ENCODE peak calls at places on chromosomes 11 and 22, in seven cellular contexts. T is endothelial cell of umbilical vein; E is aorta; P is ascending aorta; Q is CD8-positive, alpha-beta memory T cell; X is thoracic aorta; K is spleen. F is an unnamed sample.

GRCh38 chr11:122803716-122804115 is 34.6 kb upstream of the CRTAM start:
- DNase-seq in T (no peak), E (no peak), P (no peak), Q (no peak), X (no peak), K (no peak), F (no peak)

GRCh38 chr11:45984192-45984591 is 61.7 kb downstream of the LARGE2 start:
- DNase-seq in T (no peak), E (no peak), P (no peak), Q (no peak), X (no peak), K (no peak), F (no peak)

GRCh38 chr11:42043312-42043711 is 583.9 kb upstream of the LRRC4C start:
- DNase-seq in T (peak), E (no peak), P (no peak), Q (no peak), X (no peak), K (no peak), F (no peak)

GRCh38 chr11:123356539-123356938 is 73.5 kb upstream of the GRAMD1B start:
- DNase-seq in T (no peak), E (no peak), P (no peak), Q (no peak), X (no peak), K (no peak), F (no peak)

GRCh38 chr11:107857550-107858216 is 904 bp downstream of the SLC35F2 start:
- DNase-seq in T (peak), E (no peak), P (no peak), Q (no peak), X (no peak), K (no peak), F (no peak)

GRCh38 chr11:123505546-123506299 is 75.7 kb downstream of the GRAMD1B start:
- DNase-seq in T (no peak), E (no peak), P (no peak), Q (no peak), X (no peak), K (no peak), F (no peak)

GRCh38 chr11:103594283-103594682 is 442.2 kb upstream of the DDI1 start:
- DNase-seq in T (no peak), E (no peak), P (no peak), Q (no peak), X (no peak), K (no peak), F (no peak)

GRCh38 chr11:111301004-111301839 is 2.9 kb downstream of the POU2AF3 start:
- DNase-seq in T (no peak), E (no peak), P (no peak), Q (no peak), X (no peak), K (no peak), F (no peak)

GRCh38 chr11:64583296-64584262 is 7.4 kb upstream of the SLC22A12 start:
- DNase-seq in T (no peak), E (peak), P (no peak), Q (no peak), X (no peak), K (peak), F (no peak)

GRCh38 chr11:15769203-15769602 is 587.1 kb downstream of the SOX6 start:
- DNase-seq in T (no peak), E (no peak), P (no peak), Q (no peak), X (no peak), K (no peak), F (no peak)

GRCh38 chr11:120294096-120294495 is 31.0 kb upstream of the TLCD5 start:
- DNase-seq in T (no peak), E (no peak), P (no peak), Q (no peak), X (no peak), K (no peak), F (no peak)

GRCh38 chr11:104286129-104286528 is 122.2 kb upstream of the PDGFD start:
- DNase-seq in T (no peak), E (no peak), P (no peak), Q (no peak), X (no peak), K (no peak), F (no peak)

GRCh38 chr11:111001986-111002616 is 243.4 kb upstream of the POU2AF2 start:
- DNase-seq in T (peak), E (no peak), P (no peak), Q (no peak), X (no peak), K (no peak), F (no peak)

GRCh38 chr11:64078294-64078693 is 42.6 kb downstream of the FLRT1 start:
- DNase-seq in T (no peak), E (no peak), P (no peak), Q (no peak), X (no peak), K (no peak), F (no peak)

GRCh38 chr11:92122561-92122960 is 102.1 kb upstream of the FAT3 start:
- DNase-seq in T (no peak), E (no peak), P (no peak), Q (no peak), X (no peak), K (no peak), F (no peak)

GRCh38 chr11:106959800-106960199 is 58.5 kb downstream of the GUCY1A2 start:
- DNase-seq in T (no peak), E (no peak), P (no peak), Q (no peak), X (no peak), K (no peak), F (no peak)

GRCh38 chr11:16603890-16604783 is 134.3 kb upstream of the C11orf58 start:
- DNase-seq in T (no peak), E (peak), P (no peak), Q (no peak), X (no peak), K (peak), F (no peak)

GRCh38 chr11:94545641-94546470 is 2.1 kb downstream of the FUT4 start:
- DNase-seq in T (no peak), E (no peak), P (no peak), Q (no peak), X (no peak), K (no peak), F (no peak)

GRCh38 chr11:72308226-72309073 is 64.5 kb upstream of the PHOX2A start:
- DNase-seq in T (peak), E (no peak), P (no peak), Q (no peak), X (no peak), K (no peak), F (no peak)

GRCh38 chr11:15501566-15501965 is 386.8 kb downstream of the INSC start:
- DNase-seq in T (no peak), E (no peak), P (no peak), Q (no peak), X (no peak), K (no peak), F (no peak)

GRCh38 chr11:35464308-35464707 is 45.0 kb upstream of the SLC1A2 start:
- DNase-seq in T (no peak), E (no peak), P (no peak), Q (no peak), X (no peak), K (no peak), F (no peak)

GRCh38 chr11:134911514-134912180 is 499.6 kb upstream of the B3GAT1 start:
- DNase-seq in T (no peak), E (no peak), P (no peak), Q (no peak), X (no peak), K (no peak), F (no peak)

GRCh38 chr11:86641537-86642270 is 30.7 kb downstream of the ME3 start:
- DNase-seq in T (no peak), E (no peak), P (no peak), Q (no peak), X (no peak), K (no peak), F (no peak)

GRCh38 chr22:24841261-24841660 is 35.2 kb downstream of the SGSM1 start:
- DNase-seq in T (no peak), E (no peak), P (no peak), Q (no peak), X (no peak), K (no peak), F (no peak)

GRCh38 chr11:43639224-43639623 is 41.3 kb upstream of the HSD17B12 start:
- DNase-seq in T (no peak), E (no peak), P (no peak), Q (no peak), X (no peak), K (no peak), F (no peak)

GRCh38 chr11:134170177-134170908 is 53.4 kb downstream of the NCAPD3 start:
- DNase-seq in T (no peak), E (no peak), P (no peak), Q (no peak), X (no peak), K (no peak), F (no peak)

GRCh38 chr11:69288883-69289242 is 5.1 kb upstream of the MYEOV start:
- DNase-seq in T (no peak), E (no peak), P (no peak), Q (no peak), X (no peak), K (no peak), F (no peak)
- H3K27ac ChIP-seq in T (no peak), E (no peak), P (no peak), Q (no peak), X (no peak), K (no peak), F (no peak)

DNA sequence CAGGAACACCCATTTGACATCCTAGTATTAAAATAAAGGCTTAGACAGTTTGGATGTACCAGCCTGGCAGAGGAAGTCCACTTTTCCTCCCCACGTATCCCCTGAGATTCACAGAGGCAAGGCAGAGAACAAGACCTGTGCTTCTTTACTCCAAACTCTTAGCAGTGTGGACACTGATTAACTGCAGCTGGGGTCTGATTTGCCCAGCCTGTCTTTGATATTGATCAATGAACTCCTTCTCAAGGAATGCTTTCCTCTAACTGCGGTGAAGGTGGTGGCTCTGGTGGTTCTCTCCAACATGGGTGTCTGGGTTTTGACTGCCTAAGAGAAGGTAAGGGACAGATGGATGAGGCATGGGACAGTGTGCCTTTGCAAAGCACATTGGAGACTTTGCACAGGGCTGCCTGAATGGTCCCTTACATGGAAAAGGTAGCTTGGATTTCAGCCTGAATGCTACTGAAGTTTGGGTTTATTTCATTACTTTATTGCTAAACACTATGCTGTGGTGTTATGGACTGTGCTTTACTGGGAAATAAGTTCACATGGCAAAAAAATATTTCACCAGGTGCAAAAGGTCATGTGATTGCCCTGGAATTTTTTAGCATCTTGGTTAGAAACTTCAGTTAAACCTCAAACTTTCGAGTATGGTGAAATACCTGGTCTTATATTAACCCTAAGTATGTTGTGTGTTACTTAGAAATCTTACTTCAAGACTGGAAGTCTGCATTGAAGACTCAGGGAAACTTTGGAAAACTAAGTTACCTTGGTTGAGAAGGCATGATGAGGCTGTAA is 1.8 kb downstream of the GAS2 start:
- DNase-seq in T (no peak), E (no peak), P (no peak), Q (no peak), X (no peak), K (no peak), F (no peak)
- H3K4me3 ChIP-seq in T (no peak), E (no peak), P (no peak), Q (no peak), X (no peak), K (no peak), F (no peak)

DNA sequence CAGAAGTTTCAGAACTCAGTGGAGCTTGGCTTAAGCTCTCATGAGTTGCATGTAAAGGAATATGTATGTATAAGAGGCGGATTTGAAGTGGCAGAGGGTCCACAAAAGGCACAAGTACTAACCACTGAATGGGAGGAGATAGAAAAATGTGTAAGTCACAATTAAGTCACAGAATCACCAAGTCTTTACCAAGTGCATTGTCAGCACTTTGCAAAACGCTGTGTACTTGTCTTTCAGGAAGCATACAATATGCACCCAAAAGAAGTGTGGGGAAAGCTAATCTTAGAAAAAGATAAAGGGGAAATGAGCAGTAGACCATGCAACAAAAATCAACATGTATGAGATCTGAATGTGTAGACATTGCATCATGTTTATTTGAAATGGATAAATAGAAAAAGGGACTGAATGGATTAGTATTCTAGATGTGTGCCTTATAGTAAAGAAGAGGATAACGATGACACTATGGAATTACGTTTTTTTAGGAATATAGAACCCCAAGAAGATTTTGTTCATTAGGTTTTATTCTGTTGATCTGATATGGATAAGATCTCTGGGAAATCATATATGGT is 4.5 kb downstream of the CNTF start:
- DNase-seq in T (no peak), E (no peak), P (no peak), Q (no peak), X (no peak), K (no peak), F (no peak)
- H3K27ac ChIP-seq in T (peak), E (no peak), P (peak), Q (no peak), X (no peak), K (no peak), F (no peak)

GRCh38 chr22:40511604-40512003 is 124.9 kb downstream of the MRTFA start:
- DNase-seq in T (no peak), E (no peak), P (no peak), Q (no peak), X (no peak), K (no peak), F (no peak)

GRCh38 chr22:40509401-40510134 is 127.0 kb downstream of the MRTFA start:
- DNase-seq in T (peak), E (no peak), P (no peak), Q (no peak), X (no peak), K (no peak), F (no peak)

GRCh38 chr22:40510965-40511364 is 125.6 kb downstream of the MRTFA start:
- DNase-seq in T (no peak), E (no peak), P (no peak), Q (no peak), X (no peak), K (no peak), F (no peak)

GRCh38 chr22:40517631-40518030 is 118.9 kb downstream of the MRTFA start:
- DNase-seq in T (no peak), E (no peak), P (no peak), Q (no peak), X (no peak), K (no peak), F (no peak)

DNA sequence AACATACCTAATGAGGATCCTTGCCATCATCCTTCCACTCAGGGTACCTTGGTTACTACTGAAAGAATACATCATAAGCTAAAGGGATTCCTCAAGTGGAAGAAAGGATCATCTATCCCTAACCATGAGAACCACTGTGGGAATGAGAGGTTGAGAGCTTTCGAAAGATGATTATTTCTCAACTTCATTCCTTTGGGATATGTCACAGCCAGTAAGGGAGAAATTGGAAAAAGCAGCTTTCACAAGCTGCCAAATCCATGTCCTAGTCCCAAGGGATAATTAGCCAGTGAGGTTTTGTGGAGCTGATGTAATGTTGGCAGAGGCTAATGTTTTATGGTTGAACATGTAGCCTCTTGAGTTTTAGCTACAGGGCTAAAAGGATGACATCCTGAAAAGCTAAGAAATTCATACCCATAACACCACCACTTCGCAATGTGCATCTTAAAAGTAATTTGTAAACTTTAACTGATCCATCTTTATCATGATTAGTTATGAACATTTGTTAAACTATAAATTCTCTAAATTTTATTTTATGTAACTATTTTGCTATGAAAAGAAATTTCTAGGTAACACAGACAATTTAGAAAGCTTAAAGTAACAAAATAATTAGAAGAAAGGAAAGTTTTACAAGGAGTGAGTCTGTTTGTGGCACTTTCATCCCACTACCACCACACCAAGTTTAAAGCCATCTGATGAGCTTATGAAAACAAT is 123.9 kb downstream of the MRTFA start:
- DNase-seq in T (no peak), E (no peak), P (no peak), Q (no peak), X (no peak), K (no peak), F (no peak)
- H3K4me3 ChIP-seq in T (no peak), E (no peak), P (no peak), Q (no peak), X (no peak), K (no peak), F (no peak)

GRCh38 chr22:45304971-45305370 is 4.8 kb upstream of the FAM118A start:
- DNase-seq in T (no peak), E (no peak), P (no peak), Q (no peak), X (no peak), K (no peak), F (no peak)

GRCh38 chr22:45305456-45306065 is 4.2 kb upstream of the FAM118A start:
- DNase-seq in T (no peak), E (no peak), P (no peak), Q (no peak), X (no peak), K (no peak), F (no peak)

GRCh38 chr22:45302047-45302446 is 7.7 kb upstream of the FAM118A start:
- DNase-seq in T (peak), E (no peak), P (no peak), Q (no peak), X (no peak), K (no peak), F (no peak)

GRCh38 chr22:45306139-45306538 is 3.6 kb upstream of the FAM118A start:
- DNase-seq in T (no peak), E (no peak), P (no peak), Q (no peak), X (no peak), K (no peak), F (no peak)

DNA sequence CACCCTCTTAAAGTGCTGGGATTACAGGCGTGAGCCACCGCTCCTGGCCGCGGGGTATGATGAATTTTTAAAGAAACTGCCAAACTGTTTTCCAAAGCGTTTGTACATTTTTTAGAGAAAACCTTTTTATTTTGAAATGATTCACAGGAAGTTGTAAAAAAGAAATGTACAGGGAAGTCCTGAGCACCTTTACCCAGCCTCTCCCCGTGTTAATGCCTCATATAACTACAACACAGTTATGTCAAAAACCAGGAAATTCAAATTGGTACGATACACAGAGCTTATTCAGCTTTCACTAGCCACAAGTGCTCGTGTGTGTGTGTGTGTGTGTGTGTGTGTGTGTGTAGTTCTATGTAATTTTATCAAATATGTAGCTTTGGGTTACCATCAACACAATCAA is 7.0 kb upstream of the FAM118A start:
- DNase-seq in T (no peak), E (no peak), P (no peak), Q (no peak), X (no peak), K (no peak), F (no peak)
- H3K27ac ChIP-seq in T (no peak), E (no peak), P (no peak), Q (no peak), X (no peak), K (no peak), F (no peak)

DNA sequence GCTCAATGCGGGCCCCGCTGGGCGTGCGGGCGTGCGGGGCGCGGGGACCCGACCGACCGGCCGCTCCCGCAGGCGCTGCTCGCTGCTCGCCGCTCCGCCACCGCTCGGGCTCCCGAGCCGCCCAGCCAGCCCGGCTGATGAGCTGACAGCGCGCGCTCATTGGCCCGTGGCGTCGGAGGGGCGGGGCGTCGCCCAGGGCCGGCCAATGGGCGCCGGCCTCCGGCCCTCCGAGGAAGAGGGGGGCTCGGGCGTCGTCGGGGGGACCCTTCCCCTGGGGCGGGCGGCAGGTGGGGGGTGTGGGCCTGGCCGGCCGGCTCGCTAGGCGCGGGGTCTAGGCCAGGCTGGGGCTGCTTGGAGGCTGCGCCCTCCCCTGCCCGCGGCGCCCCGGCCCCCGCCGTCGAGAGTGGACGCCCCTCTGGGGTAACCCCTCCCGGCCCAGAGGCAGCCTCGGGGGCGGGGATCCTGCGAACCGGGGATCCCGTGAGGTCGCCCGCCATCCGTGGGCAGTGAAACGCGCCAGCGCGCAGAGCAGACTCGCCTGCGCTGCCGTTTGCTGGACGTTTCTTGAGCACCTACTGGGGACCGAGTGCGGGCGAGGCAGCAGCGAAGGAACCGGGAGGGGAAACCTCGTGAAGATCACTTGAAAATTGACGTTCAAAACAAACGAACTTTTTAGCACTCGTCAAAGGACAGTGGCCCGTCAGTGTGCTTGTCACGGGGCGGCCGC is at the start of gene SCUBE1:
- DNase-seq in T (peak), E (peak), P (no peak), Q (peak), X (no peak), K (peak), F (peak)
- H3K4me3 ChIP-seq in T (no peak), E (peak), P (peak), Q (no peak), X (peak), K (peak), F (no peak)

DNA sequence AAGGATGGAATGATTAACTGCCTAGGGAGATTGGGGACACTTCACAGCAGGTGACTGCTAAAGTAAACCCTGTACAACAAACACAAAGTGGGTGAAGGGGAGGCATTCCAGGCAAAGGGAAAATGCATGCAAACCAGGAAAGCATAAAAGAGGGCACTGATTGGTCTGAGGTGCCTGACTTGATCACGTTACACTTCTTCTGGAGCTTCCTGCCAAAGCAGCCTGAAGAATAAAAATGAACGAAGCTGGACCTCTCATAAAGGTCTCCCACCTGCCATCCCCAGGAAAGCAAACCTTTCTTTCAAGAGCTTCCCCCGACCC is 46.7 kb upstream of the SCUBE2 start:
- DNase-seq in T (no peak), E (no peak), P (no peak), Q (no peak), X (no peak), K (no peak), F (no peak)
- H3K27ac ChIP-seq in T (peak), E (no peak), P (peak), Q (no peak), X (no peak), K (no peak), F (no peak)

F was measured in CD4-positive, alpha-beta memory T cell.